ENCODE peak calls at places on chromosomes 6 and 20, in four cellular contexts. O, U, C and D are unnamed samples.

GRCh38 chr6:164408868-164409267 is 900.5 kb downstream of the C6orf118 start:
- DNase-seq in U (no peak), O (no peak), C (no peak), D (peak; percentile 5)

GRCh38 chr6:75296811-75297779 is 12.5 kb upstream of the TMEM30A start:
- DNase-seq in C (no peak), U (peak; percentile 75), O (peak; percentile 68), D (peak; percentile 76)

GRCh38 chr20:41405436-41405835 is 38.8 kb upstream of the EMILIN3 start:
- DNase-seq in U (no peak), O (no peak), C (no peak), D (no peak)

GRCh38 chr6:35318200-35318844 is 20.7 kb downstream of the DEF6 start:
- DNase-seq in U (peak; percentile 79), O (peak; percentile 90), C (peak; percentile 87), D (peak; percentile 96)

GRCh38 chr6:147142684-147143245 is 61.5 kb upstream of the STXBP5 start:
- DNase-seq in C (no peak), O (no peak), U (peak; percentile 20), D (no peak)

GRCh38 chr20:2729251-2729713 is 36.7 kb downstream of the EBF4 start:
- DNase-seq in O (no peak), U (peak; percentile 17), C (no peak), D (no peak)

GRCh38 chr6:72382602-72383529 is 239.0 kb upstream of the KCNQ5 start:
- DNase-seq in C (no peak), O (no peak), U (no peak), D (peak; percentile 31)

GRCh38 chr20:50210066-50210619 is 19.5 kb downstream of the CEBPB start:
- DNase-seq in U (no peak), C (no peak), O (no peak), D (no peak)

GRCh38 chr6:1131285-1132079 is 180.4 kb upstream of the FOXQ1 start:
- DNase-seq in U (peak; percentile 96), O (no peak), C (no peak), D (no peak)

DNA sequence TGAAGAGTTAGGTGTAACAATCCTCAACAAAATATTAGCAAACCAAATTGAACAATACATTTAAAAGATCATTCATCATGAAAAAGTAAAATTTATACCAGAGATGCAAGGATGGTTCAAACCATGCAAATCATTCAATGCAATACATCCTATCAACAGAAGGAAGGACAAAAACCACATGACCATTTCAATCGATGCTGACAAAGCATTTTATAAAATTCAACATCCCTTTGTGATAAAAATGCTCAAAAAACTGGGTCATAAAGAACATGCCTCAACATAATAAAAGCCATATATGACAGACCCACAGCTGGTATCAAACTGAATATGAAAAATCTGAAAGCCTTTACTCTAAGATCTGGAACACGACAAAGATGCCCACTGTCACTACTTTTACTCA is 490.3 kb upstream of the IRAK1BP1 start:
- DNase-seq in C (no peak), O (no peak), U (no peak), D (no peak)
- H2BK15ac ChIP-seq in C (no peak overlapping the region), O (no peak overlapping the region), U (no peak overlapping the region), D (no peak overlapping the region)

DNA sequence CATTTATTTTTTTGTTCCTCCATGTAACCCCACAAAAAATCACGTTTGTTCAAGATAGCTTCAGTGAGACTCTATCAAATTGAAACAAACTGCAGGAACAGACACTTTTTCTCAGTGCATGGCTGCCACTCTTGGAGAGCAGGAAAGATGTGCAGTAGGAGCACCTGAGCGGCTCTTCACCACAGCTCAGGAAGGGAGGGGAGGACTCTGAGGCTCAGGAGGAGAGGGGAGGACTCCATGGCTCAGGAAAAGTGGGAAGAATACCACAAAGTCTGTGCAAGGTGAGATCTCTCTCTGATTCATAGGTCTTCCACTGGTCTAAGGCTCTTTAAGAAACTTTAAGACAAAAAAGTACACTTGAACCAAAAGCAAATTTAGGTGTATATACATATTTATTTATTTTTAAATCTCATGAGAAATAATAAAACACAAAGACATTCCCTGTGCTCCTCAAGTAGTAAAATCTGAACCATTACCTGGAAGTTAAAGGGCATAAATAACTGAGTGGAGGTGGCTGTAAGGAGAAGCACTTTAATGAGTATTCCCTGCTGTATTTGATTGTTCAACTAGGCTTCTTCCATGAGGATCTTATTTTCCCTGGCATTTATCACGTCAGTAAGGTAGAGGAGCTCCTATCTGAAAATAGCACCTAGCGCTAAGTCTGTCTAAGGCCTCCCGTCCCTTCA is 69.2 kb upstream of the CCN6 start:
- DNase-seq in U (no peak), O (no peak), C (no peak), D (peak; percentile 16)
- H2AK5ac ChIP-seq in U (no peak overlapping the region), O (no peak overlapping the region), C (peak overlapping the region; percentile 91), D (no peak overlapping the region)

GRCh38 chr20:45345104-45345936 is 2.9 kb downstream of the SDC4 start:
- DNase-seq in O (no peak), C (no peak), U (no peak), D (no peak)
- H3K27ac ChIP-seq in O (no peak overlapping the region), C (no peak overlapping the region), U (peak overlapping the region; percentile 14), D (no peak overlapping the region)

DNA sequence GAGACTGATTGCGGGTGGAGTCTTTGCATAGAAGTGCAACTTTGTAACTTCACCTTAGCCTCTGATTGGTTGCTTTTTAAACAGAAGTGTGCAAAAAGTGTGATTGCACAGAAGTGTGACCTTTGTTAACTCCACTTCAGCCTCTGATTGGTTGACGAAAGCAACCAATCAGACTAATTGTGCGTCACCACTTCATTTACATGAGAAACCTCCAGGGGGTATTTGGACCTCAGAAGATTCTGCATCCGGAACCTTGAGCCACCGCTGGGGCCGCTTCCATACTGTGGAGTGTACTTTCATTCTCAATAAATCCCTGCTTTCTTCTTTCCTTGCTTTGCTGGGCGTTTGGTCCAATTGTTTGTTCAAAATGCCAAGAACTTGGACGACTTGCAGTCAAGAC is 1.6 kb upstream of the HECA start:
- DNase-seq in C (no peak), O (no peak), U (no peak), D (no peak)
- H2BK15ac ChIP-seq in C (no peak overlapping the region), O (no peak overlapping the region), U (no peak overlapping the region), D (no peak overlapping the region)

GRCh38 chr6:135008072-135008940 is 46.3 kb downstream of the HBS1L start:
- DNase-seq in U (no peak), O (no peak), C (no peak), D (no peak)

GRCh38 chr6:135002229-135002844 is 52.3 kb downstream of the HBS1L start:
- DNase-seq in U (peak; percentile 35), O (no peak), C (no peak), D (peak; percentile 15)

GRCh38 chr6:135008941-135009290 is 45.7 kb downstream of the HBS1L start:
- DNase-seq in C (no peak), U (no peak), O (no peak), D (no peak)

GRCh38 chr6:135002974-135003703 is 51.5 kb downstream of the HBS1L start:
- DNase-seq in O (no peak), C (no peak), U (no peak), D (no peak)

GRCh38 chr6:135006386-135006914 is 48.2 kb downstream of the HBS1L start:
- DNase-seq in O (no peak), U (no peak), C (no peak), D (no peak)
- H2AK5ac ChIP-seq in O (no peak overlapping the region), U (no peak overlapping the region), C (no peak overlapping the region), D (no peak overlapping the region)

GRCh38 chr6:157792671-157793070 is 30.4 kb upstream of the SNX9 start:
- DNase-seq in U (no peak), C (no peak), O (no peak), D (no peak)

GRCh38 chr6:157789861-157790260 is 33.2 kb upstream of the SNX9 start:
- DNase-seq in C (no peak), O (no peak), U (no peak), D (peak; percentile 90)

GRCh38 chr6:157789297-157789696 is 33.7 kb upstream of the SNX9 start:
- DNase-seq in U (no peak), C (no peak), O (no peak), D (no peak)

GRCh38 chr6:157791461-157791860 is 31.6 kb upstream of the SNX9 start:
- DNase-seq in C (no peak), O (no peak), U (no peak), D (no peak)

GRCh38 chr6:157790548-157791160 is 32.4 kb upstream of the SNX9 start:
- DNase-seq in O (no peak), U (no peak), C (no peak), D (no peak)
- H3K27ac ChIP-seq in O (no peak overlapping the region), U (no peak overlapping the region), C (no peak overlapping the region), D (no peak overlapping the region)

GRCh38 chr6:139925894-139926641 is 551.6 kb upstream of the CITED2 start:
- DNase-seq in U (peak; percentile 88), O (no peak), C (no peak), D (no peak)
- H2BK15ac ChIP-seq in U (no peak overlapping the region), O (no peak overlapping the region), C (no peak overlapping the region), D (no peak overlapping the region)

DNA sequence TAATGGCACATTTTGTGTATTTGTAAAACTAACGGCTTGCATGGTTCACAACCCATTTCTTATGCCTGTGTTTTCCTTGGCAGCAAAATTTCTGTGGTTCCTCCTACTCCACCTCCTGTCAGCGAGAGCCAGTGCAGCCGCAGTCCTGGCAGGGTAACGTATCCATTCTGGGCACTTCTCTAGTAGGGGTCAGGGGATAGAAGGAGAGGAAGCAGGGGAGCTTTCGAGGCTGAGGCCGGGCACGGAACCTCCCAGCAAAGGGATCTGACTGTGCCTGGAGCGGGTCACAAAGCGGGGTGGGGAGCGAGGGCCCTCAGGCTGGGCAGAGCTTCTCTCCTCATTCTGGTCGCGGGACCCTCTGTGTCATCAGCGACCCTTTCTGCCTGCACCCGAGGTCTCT is 58.4 kb downstream of the SYTL3 start:
- DNase-seq in O (no peak), C (no peak), U (no peak), D (peak; percentile 40)
- H2AK5ac ChIP-seq in O (no peak overlapping the region), C (no peak overlapping the region), U (peak overlapping the region; percentile 98), D (no peak overlapping the region)

DNA sequence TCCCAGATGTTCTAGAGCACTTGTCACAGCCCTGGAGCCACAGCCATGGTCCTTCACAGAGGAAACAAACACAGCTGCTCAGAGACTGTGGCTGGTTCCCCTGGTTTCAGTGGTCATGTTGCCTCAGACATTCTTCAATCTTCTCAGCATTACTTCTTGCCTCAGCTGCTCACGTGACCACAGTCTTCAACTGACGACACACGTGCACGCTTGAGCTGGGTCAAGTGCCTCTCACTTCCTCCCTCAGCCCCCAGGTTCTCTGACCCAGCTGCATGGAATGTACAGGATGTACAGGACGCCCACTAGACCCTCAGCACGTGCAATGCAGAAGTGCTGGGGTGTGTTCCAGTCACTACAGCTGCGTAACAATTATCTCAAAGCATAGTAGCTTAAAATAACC is 159.8 kb upstream of the GGTLC1 start:
- DNase-seq in U (no peak), C (no peak), O (no peak), D (no peak)
- H3K27ac ChIP-seq in U (no peak overlapping the region), C (no peak overlapping the region), O (no peak overlapping the region), D (no peak overlapping the region)